ENCODE peak calls at places on chromosome 19, in nine cellular contexts. C is T1000, V is mesothelial cell of epicardium, A is T follicular helper cell, L is OCI-LY7, M is KG1, J is AML-193, U is natural killer cell, R is T-cell. Q is an unnamed sample.
A peak's percentile ranks its signal among the peaks of the same experiment; 100 is the strongest.

GRCh38 chr19:45446944-45447343 is 20.9 kb upstream of the FOSB start:
- DNase-seq in C (no peak), V (no peak), A (no peak), L (no peak), M (no peak), J (no peak), U (no peak), R (no peak), Q (no peak)

GRCh38 chr19:33071887-33072286 is 7.2 kb upstream of the RHPN2 start:
- DNase-seq in C (no peak), V (no peak), A (no peak), L (no peak), M (no peak), J (no peak), U (no peak), R (no peak), Q (peak; percentile 40)

GRCh38 chr19:15962319-15962718 is 13.5 kb downstream of the OR10H4 start:
- DNase-seq in C (no peak), V (no peak), A (no peak), L (no peak), M (no peak), J (no peak), U (no peak), R (no peak), Q (peak; percentile 23)

GRCh38 chr19:36041831-36042230 is 9.2 kb upstream of the CLIP3 start:
- DNase-seq in C (no peak), V (no peak), A (no peak), L (no peak), M (no peak), J (no peak), U (no peak), R (no peak), Q (no peak)

GRCh38 chr19:33678796-33679195 is 57.0 kb downstream of the CHST8 start:
- DNase-seq in C (no peak), V (no peak), A (no peak), L (no peak), M (no peak), J (no peak), U (no peak), R (no peak), Q (no peak)

GRCh38 chr19:34120846-34121639 is 51.3 kb upstream of the LSM14A start:
- DNase-seq in C (no peak), V (no peak), A (peak; percentile 26), L (peak; percentile 59), M (no peak), J (peak; percentile 59), U (peak; percentile 30), R (peak; percentile 54), Q (peak; percentile 38)

GRCh38 chr19:38078302-38078930 is 145.6 kb downstream of the DPF1 start:
- DNase-seq in C (no peak), V (no peak), A (no peak), L (no peak), M (no peak), J (no peak), U (no peak), R (no peak), Q (no peak)

GRCh38 chr19:5339950-5340636 is 519 bp downstream of the PTPRS start:
- DNase-seq in C (no peak), V (peak; percentile 63), A (no peak), L (peak; percentile 51), M (no peak), J (no peak), U (no peak), R (no peak), Q (peak; percentile 38)

GRCh38 chr19:40542197-40542859 is 34.3 kb upstream of the SHKBP1 start:
- DNase-seq in C (no peak), V (no peak), A (no peak), L (no peak), M (no peak), J (no peak), U (no peak), R (no peak), Q (peak; percentile 90)

GRCh38 chr19:51546650-51547396 is 15.4 kb upstream of the SIGLEC6 start:
- DNase-seq in C (no peak), V (no peak), A (no peak), L (no peak), M (peak; percentile 90), J (peak; percentile 94), U (no peak), R (no peak), Q (no peak)

GRCh38 chr19:40465025-40465780 is at the start of gene BLVRB:
- DNase-seq in C (no peak), V (no peak), A (no peak), L (peak; percentile 40), M (peak; percentile 53), J (peak; percentile 87), U (peak; percentile 64), R (no peak), Q (no peak)

GRCh38 chr19:38304866-38305429 is 897 bp downstream of the C19orf33 start:
- DNase-seq in C (no peak), V (no peak), A (no peak), L (no peak), M (no peak), J (no peak), U (no peak), R (no peak), Q (no peak)

GRCh38 chr19:15227261-15227660 is 5.0 kb downstream of the EPHX3 start:
- DNase-seq in C (no peak), V (no peak), A (no peak), L (no peak), M (no peak), J (no peak), U (no peak), R (no peak), Q (no peak)

GRCh38 chr19:51559240-51559639 is 11.8 kb upstream of the ZNF175 start:
- DNase-seq in C (no peak), V (no peak), A (no peak), L (no peak), M (no peak), J (peak; percentile 38), U (no peak), R (no peak), Q (no peak)

GRCh38 chr19:48969276-48970138 is 4.4 kb downstream of the FTL start:
- DNase-seq in C (no peak), V (no peak), A (no peak), L (peak; percentile 79), M (no peak), J (no peak), U (no peak), R (no peak), Q (peak; percentile 55)